ENCODE peak calls at places on chromosomes 3 and 15, in six cellular contexts. X is stimulated activated effector memory CD8-positive, alpha-beta T cell treated with anti-CD3 and anti-CD28 coated beads, Interleukin-12 subunit alpha, Interleukin-12 subunit beta, amount 100 ng/mL, for 72 hours; I is frontal cortex; D is endothelial cell; Y is foreskin fibroblast; O is tibial artery. A is an unnamed sample.

GRCh38 chr3:30538787-30539186 is 67.6 kb upstream of the TGFBR2 start:
- DNase-seq in X (no peak), I (no peak), D (no peak), Y (peak), O (no peak), A (no peak)

GRCh38 chr3:108983051-108983450 is 29.4 kb upstream of the GUCA1C start:
- DNase-seq in X (no peak), I (no peak), D (no peak), Y (no peak), O (no peak), A (no peak)

GRCh38 chr15:78362716-78363426 is 22.7 kb downstream of the CRABP1 start:
- DNase-seq in X (no peak), I (no peak), D (no peak), Y (no peak), O (peak), A (no peak)

GRCh38 chr15:51816615-51817014 is 12.8 kb upstream of the TMOD3 start:
- DNase-seq in X (no peak), I (no peak), D (no peak), Y (no peak), O (no peak), A (no peak)

GRCh38 chr15:98774756-98775497 is 126.6 kb downstream of the IGF1R start:
- DNase-seq in X (no peak), I (no peak), D (no peak), Y (no peak), O (no peak), A (no peak)

GRCh38 chr3:12490547-12490946 is 6.3 kb downstream of the TSEN2 start:
- DNase-seq in X (no peak), I (no peak), D (no peak), Y (no peak), O (no peak), A (no peak)

GRCh38 chr3:66469220-66469640 is 31.6 kb downstream of the LRIG1 start:
- DNase-seq in X (no peak), I (no peak), D (no peak), Y (no peak), O (no peak), A (no peak)

GRCh38 chr3:161163297-161163696 is 57.8 kb upstream of the NMD3 start:
- DNase-seq in X (no peak), I (no peak), D (no peak), Y (peak), O (no peak), A (no peak)

GRCh38 chr15:88704791-88705768 is 66.3 kb downstream of the ISG20 start:
- DNase-seq in X (no peak), I (peak), D (no peak), Y (peak), O (peak), A (no peak)

GRCh38 chr3:184952671-184953070 is 140.7 kb downstream of the VPS8 start:
- DNase-seq in X (no peak), I (no peak), D (no peak), Y (peak), O (no peak), A (no peak)

GRCh38 chr3:54891540-54891897 is 36.3 kb downstream of the LRTM1 start:
- DNase-seq in X (no peak), I (peak), D (no peak), Y (peak), O (peak), A (peak)

GRCh38 chr3:66661628-66662027 is 160.8 kb upstream of the LRIG1 start:
- DNase-seq in X (no peak), I (no peak), D (no peak), Y (no peak), O (no peak), A (no peak)

GRCh38 chr15:80588801-80589200 is 106.3 kb upstream of the ABHD17C start:
- DNase-seq in X (no peak), I (no peak), D (no peak), Y (peak), O (no peak), A (no peak)

GRCh38 chr3:153679711-153680110 is 441.5 kb upstream of the ARHGEF26 start:
- DNase-seq in X (no peak), I (no peak), D (no peak), Y (no peak), O (no peak), A (peak)

GRCh38 chr3:137764001-137764433 is at the start of gene SOX14:
- DNase-seq in X (no peak), I (no peak), D (peak), Y (no peak), O (no peak), A (peak)

GRCh38 chr3:22091329-22091728 is 340.3 kb upstream of the ZNF385D start:
- DNase-seq in X (no peak), I (no peak), D (no peak), Y (no peak), O (no peak), A (no peak)

GRCh38 chr3:30007668-30008067 is 598.7 kb upstream of the TGFBR2 start:
- DNase-seq in X (no peak), I (no peak), D (no peak), Y (peak), O (no peak), A (no peak)

GRCh38 chr3:45312836-45313493 is 75.4 kb upstream of the LARS2 start:
- DNase-seq in X (no peak), I (no peak), D (no peak), Y (no peak), O (no peak), A (no peak)

GRCh38 chr15:63041982-63042878 is at the start of gene TPM1:
- DNase-seq in X (peak), I (peak), D (peak), Y (peak), O (peak), A (peak)

GRCh38 chr3:17505856-17506255 is 236.6 kb downstream of the TBC1D5 start:
- DNase-seq in X (no peak), I (no peak), D (no peak), Y (peak), O (no peak), A (no peak)